ENCODE peak calls at places on chromosome 9, in four cellular contexts. One of them, this sample, is unnamed.

GRCh38 chr9:136995772-136996308 is 528 bp downstream of the CLIC3 start:
- DNase-seq in heart right ventricle: peak; percentile 62
- DNase-seq in transverse colon: no peak
- DNase-seq in left ventricle myocardium inferior: no peak
- DNase-seq in this sample: no peak

GRCh38 chr9:20570756-20571155 is 51.5 kb downstream of the MLLT3 start:
- DNase-seq in transverse colon: no peak
- DNase-seq in heart right ventricle: no peak
- DNase-seq in left ventricle myocardium inferior: no peak
- DNase-seq in this sample: no peak

GRCh38 chr9:138074516-138074915 is 196.9 kb downstream of the CACNA1B start:
- DNase-seq in heart right ventricle: no peak
- DNase-seq in transverse colon: no peak
- DNase-seq in left ventricle myocardium inferior: no peak
- DNase-seq in this sample: no peak

GRCh38 chr9:101736723-101737122 is 1.7 kb downstream of the GRIN3A start:
- DNase-seq in transverse colon: no peak
- DNase-seq in left ventricle myocardium inferior: peak; percentile 20
- DNase-seq in heart right ventricle: peak; percentile 19
- DNase-seq in this sample: peak; percentile 22

GRCh38 chr9:92763721-92764380 is 782 bp downstream of the BICD2 start:
- DNase-seq in heart right ventricle: peak; percentile 42
- DNase-seq in transverse colon: peak; percentile 42
- DNase-seq in left ventricle myocardium inferior: peak; percentile 42
- DNase-seq in this sample: no peak

GRCh38 chr9:7368410-7369292 is 430.9 kb downstream of the DMAC1 start:
- DNase-seq in transverse colon: no peak
- DNase-seq in left ventricle myocardium inferior: no peak
- DNase-seq in heart right ventricle: no peak
- DNase-seq in this sample: no peak

GRCh38 chr9:80305136-80305535 is 733.4 kb downstream of the TLE4 start:
- DNase-seq in left ventricle myocardium inferior: no peak
- DNase-seq in transverse colon: no peak
- DNase-seq in heart right ventricle: no peak
- DNase-seq in this sample: no peak

GRCh38 chr9:6173914-6174313 is 41.7 kb upstream of the IL33 start:
- DNase-seq in transverse colon: no peak
- DNase-seq in heart right ventricle: no peak
- DNase-seq in left ventricle myocardium inferior: no peak
- DNase-seq in this sample: no peak

GRCh38 chr9:104868687-104869404 is 59.1 kb downstream of the ABCA1 start:
- DNase-seq in transverse colon: peak; percentile 46
- DNase-seq in heart right ventricle: peak; percentile 52
- DNase-seq in left ventricle myocardium inferior: peak; percentile 69
- DNase-seq in this sample: no peak

GRCh38 chr9:116149844-116150243 is 3.7 kb upstream of the PAPPA start:
- DNase-seq in left ventricle myocardium inferior: no peak
- DNase-seq in heart right ventricle: no peak
- DNase-seq in transverse colon: peak; percentile 17
- DNase-seq in this sample: peak; percentile 52

GRCh38 chr9:81690251-81690851 is 1.0 kb upstream of the TLE1 start:
- DNase-seq in heart right ventricle: peak; percentile 27
- DNase-seq in transverse colon: peak; percentile 80
- DNase-seq in left ventricle myocardium inferior: no peak
- DNase-seq in this sample: peak; percentile 72

GRCh38 chr9:91852801-91853347 is 97.2 kb downstream of the ROR2 start:
- DNase-seq in left ventricle myocardium inferior: peak; percentile 26
- DNase-seq in transverse colon: no peak
- DNase-seq in heart right ventricle: peak; percentile 41
- DNase-seq in this sample: no peak

GRCh38 chr9:86321373-86321772 is 32.8 kb downstream of the TUT7 start:
- DNase-seq in heart right ventricle: no peak
- DNase-seq in transverse colon: no peak
- DNase-seq in left ventricle myocardium inferior: no peak
- DNase-seq in this sample: no peak

GRCh38 chr9:87547665-87548064 is 50.0 kb downstream of the DAPK1 start:
- DNase-seq in left ventricle myocardium inferior: no peak
- DNase-seq in transverse colon: no peak
- DNase-seq in heart right ventricle: no peak
- DNase-seq in this sample: no peak

GRCh38 chr9:80285325-80285724 is 713.6 kb downstream of the TLE4 start:
- DNase-seq in transverse colon: no peak
- DNase-seq in left ventricle myocardium inferior: no peak
- DNase-seq in heart right ventricle: no peak
- DNase-seq in this sample: no peak

GRCh38 chr9:96139592-96140251 is 162.3 kb downstream of the HSD17B3 start:
- DNase-seq in heart right ventricle: no peak
- DNase-seq in transverse colon: peak; percentile 46
- DNase-seq in left ventricle myocardium inferior: no peak
- DNase-seq in this sample: no peak

GRCh38 chr9:135680091-135680490 is 17.0 kb downstream of the LCN9 start:
- DNase-seq in transverse colon: no peak
- DNase-seq in heart right ventricle: no peak
- DNase-seq in left ventricle myocardium inferior: no peak
- DNase-seq in this sample: no peak

GRCh38 chr9:97557606-97558095 is 56.2 kb downstream of the TMOD1 start:
- DNase-seq in left ventricle myocardium inferior: peak; percentile 81
- DNase-seq in heart right ventricle: peak; percentile 69
- DNase-seq in transverse colon: peak; percentile 44
- DNase-seq in this sample: no peak

GRCh38 chr9:71655141-71655540 is 113.2 kb downstream of the CEMIP2 start:
- DNase-seq in left ventricle myocardium inferior: no peak
- DNase-seq in heart right ventricle: no peak
- DNase-seq in transverse colon: no peak
- DNase-seq in this sample: no peak

GRCh38 chr9:136769710-136770191 is 5.4 kb upstream of the LCN15 start:
- DNase-seq in heart right ventricle: no peak
- DNase-seq in transverse colon: peak; percentile 60
- DNase-seq in left ventricle myocardium inferior: no peak
- DNase-seq in this sample: no peak

GRCh38 chr9:16458696-16459420 is 411.6 kb downstream of the BNC2 start:
- DNase-seq in heart right ventricle: no peak
- DNase-seq in transverse colon: no peak
- DNase-seq in left ventricle myocardium inferior: no peak
- DNase-seq in this sample: no peak

GRCh38 chr9:19127881-19128719 is 808 bp upstream of the PLIN2 start:
- DNase-seq in transverse colon: peak; percentile 31
- DNase-seq in heart right ventricle: peak; percentile 37
- DNase-seq in left ventricle myocardium inferior: peak; percentile 37
- DNase-seq in this sample: peak; percentile 38

GRCh38 chr9:93288341-93288740 is 104.4 kb downstream of the WNK2 start:
- DNase-seq in heart right ventricle: no peak
- DNase-seq in left ventricle myocardium inferior: no peak
- DNase-seq in transverse colon: no peak
- DNase-seq in this sample: no peak

GRCh38 chr9:134996591-134997530 is 79.1 kb upstream of the FCN1 start:
- DNase-seq in left ventricle myocardium inferior: no peak
- DNase-seq in transverse colon: no peak
- DNase-seq in heart right ventricle: no peak
- DNase-seq in this sample: no peak

GRCh38 chr9:114171500-114171899 is 16.2 kb downstream of the COL27A1 start:
- DNase-seq in heart right ventricle: no peak
- DNase-seq in left ventricle myocardium inferior: no peak
- DNase-seq in transverse colon: no peak
- DNase-seq in this sample: no peak

GRCh38 chr9:114170792-114171461 is 15.6 kb downstream of the COL27A1 start:
- DNase-seq in left ventricle myocardium inferior: no peak
- DNase-seq in heart right ventricle: no peak
- DNase-seq in transverse colon: no peak
- DNase-seq in this sample: no peak

GRCh38 chr9:114169029-114169939 is 13.9 kb downstream of the COL27A1 start:
- DNase-seq in transverse colon: no peak
- DNase-seq in left ventricle myocardium inferior: no peak
- DNase-seq in heart right ventricle: no peak
- DNase-seq in this sample: no peak

GRCh38 chr9:114168281-114169028 is 13.1 kb downstream of the COL27A1 start:
- DNase-seq in transverse colon: no peak
- DNase-seq in heart right ventricle: no peak
- DNase-seq in left ventricle myocardium inferior: no peak
- DNase-seq in this sample: no peak

GRCh38 chr9:114169940-114170791 is 14.8 kb downstream of the COL27A1 start:
- DNase-seq in left ventricle myocardium inferior: no peak
- DNase-seq in heart right ventricle: no peak
- DNase-seq in transverse colon: no peak
- DNase-seq in this sample: no peak
- H3K4me1 ChIP-seq in left ventricle myocardium inferior: peaks cover 47% of the 10 kb centered on the region
- H3K4me1 ChIP-seq in heart right ventricle: peaks cover 47% of the 10 kb centered on the region
- H3K4me1 ChIP-seq in transverse colon: peaks cover 9% of the 10 kb centered on the region
- H3K4me1 ChIP-seq in this sample: peaks cover 13% of the 10 kb centered on the region

GRCh38 chr9:126704157-126704941 is 90.6 kb downstream of the LMX1B start:
- DNase-seq in left ventricle myocardium inferior: no peak
- DNase-seq in transverse colon: no peak
- DNase-seq in heart right ventricle: no peak
- DNase-seq in this sample: peak; percentile 48
- H3K4me3 ChIP-seq in left ventricle myocardium inferior: no peak overlapping the region
- H3K4me3 ChIP-seq in transverse colon: no peak overlapping the region
- H3K4me3 ChIP-seq in heart right ventricle: no peak overlapping the region
- H3K4me3 ChIP-seq in this sample: no peak overlapping the region

DNA sequence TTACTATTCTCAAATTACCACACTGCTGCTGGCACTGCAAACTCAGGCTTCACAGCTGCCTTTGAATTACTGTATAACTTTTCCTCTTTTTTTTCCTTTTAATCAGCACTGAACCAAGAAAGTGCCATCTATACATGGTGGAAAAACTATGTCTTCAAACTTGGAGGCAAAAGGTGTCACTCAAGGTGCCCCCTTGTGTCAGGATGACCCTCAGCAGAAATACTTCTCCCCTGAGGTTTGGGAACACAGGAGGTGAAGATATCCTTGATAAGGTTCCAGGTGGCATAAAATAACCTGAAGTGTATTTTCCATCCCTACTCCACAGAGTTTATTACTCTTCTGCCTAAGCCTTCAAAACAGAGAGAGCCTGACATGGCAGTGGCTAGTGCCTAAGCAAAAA is 14.5 kb downstream of the FRMD3 start:
- DNase-seq in transverse colon: no peak
- DNase-seq in left ventricle myocardium inferior: no peak
- DNase-seq in heart right ventricle: no peak
- DNase-seq in this sample: no peak
- TF ChIP-seq CTCF in transverse colon: no peak
- TF ChIP-seq CTCF in left ventricle myocardium inferior: no peak
- TF ChIP-seq CTCF in heart right ventricle: no peak
- TF ChIP-seq CTCF in this sample: no peak

DNA sequence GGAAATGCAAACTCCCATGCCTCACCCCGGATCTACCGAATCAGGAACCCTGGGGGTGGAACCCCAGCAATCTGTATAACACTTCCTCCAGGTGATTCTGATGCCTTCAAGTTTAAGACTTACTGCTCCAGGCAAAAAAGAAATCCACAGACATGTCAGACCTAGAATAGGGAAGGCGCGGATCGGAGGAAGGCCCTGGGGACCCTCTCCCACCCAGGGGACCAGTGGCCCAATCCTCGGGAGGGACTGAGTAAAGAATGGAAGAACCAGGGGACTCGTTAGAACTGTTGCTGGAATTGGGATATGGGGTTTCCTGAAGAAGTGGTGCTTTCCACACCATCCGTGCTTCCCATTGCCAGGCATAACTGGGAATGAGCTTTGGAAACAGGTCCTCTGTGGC is 63.8 kb upstream of the SLC25A51 start:
- DNase-seq in heart right ventricle: no peak
- DNase-seq in left ventricle myocardium inferior: no peak
- DNase-seq in transverse colon: no peak
- DNase-seq in this sample: no peak
- H3K4me1 ChIP-seq in heart right ventricle: peaks cover 54% of the 10 kb centered on the region
- H3K4me1 ChIP-seq in left ventricle myocardium inferior: peaks cover 54% of the 10 kb centered on the region
- H3K4me1 ChIP-seq in transverse colon: peaks cover 14% of the 10 kb centered on the region
- H3K4me1 ChIP-seq in this sample: peaks cover 91% of the 10 kb centered on the region

DNA sequence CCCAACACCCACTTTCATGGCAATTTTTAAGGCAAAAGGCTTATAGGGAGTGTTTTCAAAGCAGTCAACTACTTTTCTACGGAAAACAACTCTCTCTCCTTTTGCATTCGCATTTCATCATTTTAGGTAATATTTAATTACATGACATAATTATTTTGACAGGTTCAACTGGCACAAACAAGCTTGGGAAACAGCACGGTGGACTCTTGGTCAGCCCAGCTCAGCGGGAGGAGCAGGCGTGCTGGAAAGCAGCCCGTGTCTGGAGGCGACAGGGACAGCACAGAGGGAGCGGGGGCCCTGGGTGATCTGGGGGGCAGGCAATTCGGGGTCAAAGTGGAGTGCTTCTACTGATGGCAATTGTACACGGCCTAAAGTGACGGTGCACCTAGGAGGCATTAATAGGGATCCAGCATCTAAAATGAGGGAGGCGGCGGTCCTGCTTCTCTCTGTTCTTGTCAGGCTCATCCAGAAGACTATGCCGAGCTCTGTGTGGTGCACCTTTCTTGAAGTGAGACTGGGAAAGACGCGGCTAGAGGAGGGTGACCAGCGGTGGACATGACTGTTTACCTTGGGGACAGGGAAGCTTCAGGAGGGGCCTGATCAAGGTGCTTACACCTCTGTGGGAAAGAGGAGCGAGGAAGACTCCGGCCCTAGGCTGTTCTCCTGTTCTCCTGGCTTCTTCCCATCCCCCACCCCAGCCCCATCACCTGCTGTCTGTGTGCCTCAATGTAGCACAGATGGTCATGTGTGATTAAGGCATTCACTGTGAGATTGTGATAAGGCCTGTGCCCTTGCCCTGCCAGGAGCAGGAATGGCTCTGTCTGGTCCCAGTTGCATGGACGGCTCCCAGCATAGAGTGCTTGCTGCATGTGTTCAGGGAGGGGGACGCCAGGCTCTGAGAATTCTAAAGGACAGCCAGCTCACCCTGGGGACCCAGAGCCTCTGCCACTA is 3.4 kb downstream of the MYMK start:
- DNase-seq in left ventricle myocardium inferior: no peak
- DNase-seq in transverse colon: no peak
- DNase-seq in heart right ventricle: no peak
- DNase-seq in this sample: no peak
- H3K4me3 ChIP-seq in left ventricle myocardium inferior: no peak overlapping the region
- H3K4me3 ChIP-seq in transverse colon: no peak overlapping the region
- H3K4me3 ChIP-seq in heart right ventricle: no peak overlapping the region
- H3K4me3 ChIP-seq in this sample: no peak overlapping the region

DNA sequence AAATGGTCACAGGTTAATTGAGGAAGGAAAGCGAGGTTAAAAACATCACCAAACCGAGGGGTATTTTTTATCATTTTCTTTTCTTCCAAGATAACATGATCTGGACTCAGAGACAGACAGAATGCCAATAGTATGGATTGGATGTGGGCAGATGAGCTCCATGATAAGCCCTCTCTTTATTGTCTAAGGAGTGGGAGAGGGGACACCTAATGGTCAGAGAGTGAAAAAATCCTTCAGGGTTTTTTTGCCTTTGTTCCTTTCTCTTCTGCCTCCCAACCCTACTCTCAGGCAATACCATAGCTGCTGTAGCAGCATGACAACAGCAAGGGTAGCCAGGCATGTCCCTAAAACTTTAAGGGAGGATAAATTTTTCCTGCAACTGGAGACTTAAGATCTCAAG is 94.7 kb downstream of the DIRAS2 start:
- DNase-seq in heart right ventricle: no peak
- DNase-seq in transverse colon: no peak
- DNase-seq in left ventricle myocardium inferior: no peak
- DNase-seq in this sample: no peak
- TF ChIP-seq CTCF in heart right ventricle: no peak
- TF ChIP-seq CTCF in transverse colon: no peak
- TF ChIP-seq CTCF in left ventricle myocardium inferior: no peak
- TF ChIP-seq CTCF in this sample: no peak